ENCODE peak calls at places on chromosomes 13 and 19, in nine cellular contexts. Z is Right ventricle myocardium inferior, A is AG20443, U is T-cell, C is heart left ventricle, T is GM04503, F is cardiac fibroblast, J is fibroblast of the conjunctiva, I is HT-29. X is an unnamed sample.

GRCh38 chr19:13060233-13060963 is 42.3 kb downstream of the LYL1 start:
- DNase-seq in F (peak), C (no peak), T (no peak), U (no peak), Z (no peak), A (no peak), I (peak), J (no peak), X (no peak)

GRCh38 chr13:29532821-29533220 is 62.7 kb downstream of the SLC7A1 start:
- DNase-seq in Z (no peak), C (no peak), U (no peak), A (peak), T (no peak), J (no peak), F (no peak), I (no peak), X (no peak)

GRCh38 chr13:67094952-67095351 is 135.2 kb downstream of the PCDH9 start:
- DNase-seq in T (no peak), F (peak), Z (no peak), U (no peak), I (no peak), A (no peak), J (no peak), C (no peak), X (no peak)

GRCh38 chr13:76925115-76925514 is 23.2 kb upstream of the ACOD1 start:
- DNase-seq in J (no peak), T (no peak), F (no peak), U (no peak), I (no peak), Z (no peak), A (no peak), C (no peak), X (no peak)

GRCh38 chr13:79779761-79780160 is 298.8 kb downstream of the NDFIP2 start:
- DNase-seq in I (no peak), A (peak), T (peak), J (peak), C (no peak), U (no peak), F (peak), Z (no peak), X (no peak)

GRCh38 chr13:93066187-93066586 is 160.4 kb upstream of the GPC6 start:
- DNase-seq in I (no peak), Z (no peak), C (no peak), T (peak), J (peak), A (peak), U (no peak), F (peak), X (no peak)

GRCh38 chr13:49298903-49299605 is 51.3 kb downstream of the CDADC1 start:
- DNase-seq in U (no peak), Z (no peak), F (no peak), A (no peak), C (no peak), J (no peak), T (no peak), I (peak), X (no peak)

GRCh38 chr13:29743229-29743786 is 107.1 kb downstream of the UBL3 start:
- DNase-seq in U (no peak), I (no peak), C (no peak), A (peak), T (peak), F (peak), Z (peak), J (peak), X (no peak)

GRCh38 chr19:57389730-57390598 is at the start of gene ZNF548:
- DNase-seq in Z (peak), C (peak), A (peak), F (peak), J (peak), T (peak), U (peak), I (peak), X (peak)

GRCh38 chr13:111184685-111185401 is 69.7 kb downstream of the ARHGEF7 start:
- DNase-seq in F (peak), T (no peak), I (no peak), A (no peak), Z (no peak), U (peak), J (no peak), C (no peak), X (no peak)

GRCh38 chr19:48271531-48272151 is 1.8 kb downstream of the ZNF114 start:
- DNase-seq in C (peak), A (peak), F (peak), U (peak), I (peak), T (no peak), J (no peak), Z (peak), X (no peak)

GRCh38 chr13:39036212-39036611 is 1.7 kb downstream of the PROSER1 start:
- DNase-seq in J (peak), A (no peak), F (peak), U (no peak), I (peak), T (no peak), C (no peak), Z (no peak), X (no peak)

GRCh38 chr13:35927554-35927953 is 203.6 kb downstream of the DCLK1 start:
- DNase-seq in A (peak), I (no peak), T (peak), F (peak), U (no peak), Z (no peak), C (no peak), J (peak), X (peak)

GRCh38 chr19:44741841-44742352 is 6.6 kb upstream of the BCL3 start:
- DNase-seq in A (peak), C (peak), Z (peak), U (no peak), J (peak), T (peak), I (peak), F (peak), X (peak)

GRCh38 chr19:46859637-46860124 is 1.1 kb upstream of the ARHGAP35 start:
- DNase-seq in T (no peak), U (no peak), I (no peak), J (peak), A (no peak), C (peak), Z (peak), F (peak), X (peak)

GRCh38 chr19:3398114-3398899 is 31.9 kb downstream of the NFIC start:
- DNase-seq in I (no peak), J (no peak), T (no peak), C (peak), Z (peak), A (peak), U (no peak), F (peak), X (no peak)

GRCh38 chr19:40580619-40581018 is 3.9 kb downstream of the SHKBP1 start:
- DNase-seq in Z (peak), A (no peak), C (no peak), I (no peak), T (no peak), J (no peak), U (no peak), F (no peak), X (no peak)

GRCh38 chr19:40862333-40862732 is 12.1 kb upstream of the CYP2A6 start:
- DNase-seq in Z (no peak), J (no peak), A (no peak), F (no peak), T (no peak), U (no peak), C (no peak), I (no peak), X (no peak)

GRCh38 chr19:39405930-39406655 is 554 bp upstream of the ZFP36 start:
- DNase-seq in C (peak), J (no peak), F (no peak), A (no peak), T (no peak), Z (peak), U (peak), I (no peak), X (no peak)

GRCh38 chr19:55118401-55118991 is 1.1 kb upstream of the PPP1R12C start:
- DNase-seq in J (no peak), C (no peak), A (peak), Z (peak), T (no peak), I (no peak), U (no peak), F (peak), X (no peak)

GRCh38 chr19:33905937-33906577 is 109.4 kb downstream of the KCTD15 start:
- DNase-seq in T (no peak), A (peak), U (no peak), J (no peak), I (peak), Z (peak), C (peak), F (peak), X (no peak)

GRCh38 chr19:5314012-5314906 is 26.4 kb downstream of the PTPRS start:
- DNase-seq in A (peak), J (no peak), F (no peak), C (no peak), Z (no peak), U (no peak), I (no peak), T (no peak), X (no peak)

GRCh38 chr19:54254195-54254906 is 2.7 kb downstream of the LILRB5 start:
- DNase-seq in Z (no peak), J (no peak), T (no peak), A (no peak), I (no peak), F (no peak), U (no peak), C (no peak), X (no peak)

X was measured in amniotic stem cell.